ENCODE peak calls at places on chromosomes 16 and 17, in ten cellular contexts. P is activated T-helper 1 cell treated with Interleukin-2 at 50 U/mL for 16 hours; C is mesenteric fat pad; L is progenitor cell of endocrine pancreas; F is upper lobe of right lung; N is skeletal muscle cell; Z is thoracic aorta; U is stimulated activated CD8-positive, alpha-beta memory T cell treated with anti-CD3 and anti-CD28 coated beads, Interleukin-12 subunit alpha, Interleukin-12 subunit beta, amount 100 ng/mL, for 1 hour; B is trophoblast cell; G is body of pancreas. E is an unnamed sample.

GRCh38 chr16:30551781-30552180 is 6.4 kb downstream of the ZNF764 start:
- DNase-seq in P (peak), G (no peak), Z (no peak), C (no peak), U (no peak), F (peak), B (peak), L (no peak), N (no peak), E (peak)

GRCh38 chr16:57925310-57925709 is 45.6 kb downstream of the CNGB1 start:
- DNase-seq in G (no peak), U (no peak), L (no peak), B (no peak), C (no peak), P (no peak), N (no peak), Z (no peak), F (no peak), E (no peak)

GRCh38 chr16:2152695-2153506 is 2.7 kb upstream of the TRAF7 start:
- DNase-seq in P (no peak), B (no peak), U (no peak), N (no peak), C (no peak), F (no peak), Z (no peak), L (no peak), G (peak), E (no peak)

GRCh38 chr17:22373911-22374310 is 681.6 kb downstream of the KCNJ18 start:
- DNase-seq in P (no peak), Z (no peak), L (no peak), F (no peak), G (no peak), C (no peak), N (no peak), B (no peak), U (no peak), E (no peak)

GRCh38 chr17:43556292-43556691 is 10.2 kb upstream of the ETV4 start:
- DNase-seq in N (no peak), L (no peak), U (no peak), P (no peak), C (no peak), G (no peak), F (peak), Z (no peak), B (peak), E (no peak)

GRCh38 chr16:35516551-35516950 is 2057.1 kb downstream of the TP53TG3F start:
- DNase-seq in P (no peak), G (no peak), B (no peak), C (no peak), F (no peak), L (no peak), N (no peak), U (no peak), Z (no peak), E (no peak)

GRCh38 chr16:49993579-49993978 is 31.4 kb upstream of the CNEP1R1 start:
- DNase-seq in B (no peak), C (no peak), N (no peak), P (no peak), U (no peak), F (no peak), G (no peak), Z (no peak), L (no peak), E (no peak)

GRCh38 chr17:50947844-50948514 is 81.8 kb upstream of the TOB1 start:
- DNase-seq in F (peak), L (no peak), B (no peak), P (no peak), Z (no peak), N (no peak), G (peak), C (peak), U (no peak), E (no peak)

GRCh38 chr16:46882304-46882939 is 1.7 kb upstream of the GPT2 start:
- DNase-seq in Z (no peak), L (no peak), G (no peak), F (no peak), C (no peak), B (no peak), P (no peak), U (no peak), N (no peak), E (no peak)

GRCh38 chr17:9668532-9668931 is 23.2 kb downstream of the USP43 start:
- DNase-seq in B (peak), U (no peak), Z (no peak), N (no peak), C (no peak), G (no peak), P (no peak), L (no peak), F (no peak), E (no peak)

GRCh38 chr16:23726710-23727109 is 13.7 kb upstream of the ERN2 start:
- DNase-seq in U (no peak), C (no peak), P (no peak), N (no peak), G (no peak), F (no peak), L (no peak), B (no peak), Z (no peak), E (no peak)

E was measured in activated CD4-positive, alpha-beta T cell treated with anti-CD3 and anti-CD28 coated beads for 1 hour.